ENCODE peak calls at places on chromosomes 4 and X, in ten cellular contexts. One of them, this sample, is unnamed.

GRCh38 chr4:101345271-101345595 is 2.1 kb downstream of the PPP3CA start:
- DNase-seq in SK-N-SH: peak; percentile 30
- DNase-seq in neural progenitor cell: no peak
- DNase-seq in PC-9: no peak
- DNase-seq in NB4: peak; percentile 85
- DNase-seq in mesendoderm: no peak
- DNase-seq in bronchial epithelial cell: peak; percentile 19
- DNase-seq in breast epithelium: no peak
- DNase-seq in right lobe of liver: no peak
- DNase-seq in OCI-LY7: peak; percentile 34
- DNase-seq in this sample: peak; percentile 41

GRCh38 chr4:17511950-17512795 is at the start of gene QDPR:
- DNase-seq in bronchial epithelial cell: peak; percentile 39
- DNase-seq in right lobe of liver: peak; percentile 94
- DNase-seq in OCI-LY7: peak; percentile 71
- DNase-seq in neural progenitor cell: peak; percentile 94
- DNase-seq in SK-N-SH: peak; percentile 93
- DNase-seq in NB4: peak; percentile 94
- DNase-seq in breast epithelium: peak; percentile 25
- DNase-seq in PC-9: peak; percentile 57
- DNase-seq in mesendoderm: peak; percentile 87
- DNase-seq in this sample: peak; percentile 89

GRCh38 chrX:118694628-118695027 is 32.8 kb upstream of the IL13RA1 start:
- DNase-seq in mesendoderm: no peak
- DNase-seq in breast epithelium: no peak
- DNase-seq in bronchial epithelial cell: no peak
- DNase-seq in NB4: no peak
- DNase-seq in PC-9: no peak
- DNase-seq in SK-N-SH: no peak
- DNase-seq in neural progenitor cell: no peak
- DNase-seq in right lobe of liver: no peak
- DNase-seq in OCI-LY7: no peak
- DNase-seq in this sample: no peak

GRCh38 chr4:6095023-6095817 is 77.0 kb upstream of the C4orf50 start:
- DNase-seq in mesendoderm: no peak
- DNase-seq in PC-9: no peak
- DNase-seq in breast epithelium: no peak
- DNase-seq in NB4: peak; percentile 46
- DNase-seq in SK-N-SH: no peak
- DNase-seq in OCI-LY7: no peak
- DNase-seq in bronchial epithelial cell: peak; percentile 33
- DNase-seq in right lobe of liver: no peak
- DNase-seq in neural progenitor cell: no peak
- DNase-seq in this sample: no peak

GRCh38 chr4:125368161-125368560 is 53.4 kb downstream of the FAT4 start:
- DNase-seq in SK-N-SH: peak; percentile 1
- DNase-seq in bronchial epithelial cell: peak; percentile 20
- DNase-seq in OCI-LY7: no peak
- DNase-seq in neural progenitor cell: no peak
- DNase-seq in PC-9: no peak
- DNase-seq in mesendoderm: no peak
- DNase-seq in breast epithelium: no peak
- DNase-seq in right lobe of liver: no peak
- DNase-seq in NB4: no peak
- DNase-seq in this sample: no peak

GRCh38 chr4:176309046-176309445 is 10.7 kb upstream of the SPCS3 start:
- DNase-seq in neural progenitor cell: no peak
- DNase-seq in breast epithelium: no peak
- DNase-seq in NB4: no peak
- DNase-seq in mesendoderm: no peak
- DNase-seq in SK-N-SH: no peak
- DNase-seq in bronchial epithelial cell: no peak
- DNase-seq in OCI-LY7: peak; percentile 75
- DNase-seq in PC-9: no peak
- DNase-seq in right lobe of liver: no peak
- DNase-seq in this sample: peak; percentile 87

GRCh38 chrX:129726307-129727111 is 12.3 kb upstream of the XPNPEP2 start:
- DNase-seq in NB4: peak; percentile 41
- DNase-seq in OCI-LY7: peak; percentile 23
- DNase-seq in mesendoderm: peak; percentile 76
- DNase-seq in breast epithelium: peak; percentile 24
- DNase-seq in bronchial epithelial cell: peak; percentile 53
- DNase-seq in neural progenitor cell: peak; percentile 75
- DNase-seq in PC-9: no peak
- DNase-seq in right lobe of liver: peak; percentile 63
- DNase-seq in SK-N-SH: peak; percentile 51
- DNase-seq in this sample: peak; percentile 24

GRCh38 chr4:107647591-107647990 is 72.4 kb downstream of the PAPSS1 start:
- DNase-seq in breast epithelium: no peak
- DNase-seq in right lobe of liver: no peak
- DNase-seq in neural progenitor cell: no peak
- DNase-seq in bronchial epithelial cell: no peak
- DNase-seq in SK-N-SH: no peak
- DNase-seq in NB4: no peak
- DNase-seq in PC-9: no peak
- DNase-seq in mesendoderm: no peak
- DNase-seq in OCI-LY7: no peak
- DNase-seq in this sample: no peak

GRCh38 chr4:31275906-31276305 is 555.7 kb downstream of the PCDH7 start:
- DNase-seq in bronchial epithelial cell: no peak
- DNase-seq in neural progenitor cell: no peak
- DNase-seq in mesendoderm: peak; percentile 10
- DNase-seq in right lobe of liver: no peak
- DNase-seq in OCI-LY7: no peak
- DNase-seq in SK-N-SH: no peak
- DNase-seq in breast epithelium: no peak
- DNase-seq in NB4: no peak
- DNase-seq in PC-9: no peak
- DNase-seq in this sample: no peak

GRCh38 chrX:78327370-78328048 is at the start of gene CYSLTR1:
- DNase-seq in neural progenitor cell: peak; percentile 1
- DNase-seq in SK-N-SH: no peak
- DNase-seq in PC-9: no peak
- DNase-seq in mesendoderm: no peak
- DNase-seq in NB4: peak; percentile 86
- DNase-seq in breast epithelium: no peak
- DNase-seq in OCI-LY7: peak; percentile 60
- DNase-seq in right lobe of liver: no peak
- DNase-seq in bronchial epithelial cell: no peak
- DNase-seq in this sample: peak; percentile 62

GRCh38 chr4:18390655-18391369 is 369.3 kb upstream of the LCORL start:
- DNase-seq in right lobe of liver: no peak
- DNase-seq in mesendoderm: peak; percentile 75
- DNase-seq in neural progenitor cell: no peak
- DNase-seq in NB4: peak; percentile 7
- DNase-seq in bronchial epithelial cell: peak; percentile 5
- DNase-seq in breast epithelium: no peak
- DNase-seq in SK-N-SH: no peak
- DNase-seq in PC-9: no peak
- DNase-seq in OCI-LY7: no peak
- DNase-seq in this sample: no peak

GRCh38 chrX:112738347-112739033 is 58.8 kb upstream of the LHFPL1 start:
- DNase-seq in mesendoderm: no peak
- DNase-seq in OCI-LY7: no peak
- DNase-seq in SK-N-SH: no peak
- DNase-seq in bronchial epithelial cell: no peak
- DNase-seq in PC-9: no peak
- DNase-seq in breast epithelium: no peak
- DNase-seq in NB4: no peak
- DNase-seq in neural progenitor cell: no peak
- DNase-seq in right lobe of liver: no peak
- DNase-seq in this sample: peak; percentile 14

GRCh38 chr4:139564502-139564901 is 8.5 kb upstream of the SETD7 start:
- DNase-seq in SK-N-SH: no peak
- DNase-seq in neural progenitor cell: no peak
- DNase-seq in bronchial epithelial cell: no peak
- DNase-seq in breast epithelium: no peak
- DNase-seq in right lobe of liver: no peak
- DNase-seq in mesendoderm: peak; percentile 57
- DNase-seq in OCI-LY7: peak; percentile 54
- DNase-seq in NB4: peak; percentile 30
- DNase-seq in PC-9: no peak
- DNase-seq in this sample: no peak

GRCh38 chr4:48693856-48694574 is 86.1 kb downstream of the FRYL start:
- DNase-seq in neural progenitor cell: peak; percentile 21
- DNase-seq in OCI-LY7: no peak
- DNase-seq in bronchial epithelial cell: no peak
- DNase-seq in right lobe of liver: no peak
- DNase-seq in breast epithelium: no peak
- DNase-seq in PC-9: no peak
- DNase-seq in mesendoderm: peak; percentile 78
- DNase-seq in NB4: no peak
- DNase-seq in SK-N-SH: no peak
- DNase-seq in this sample: no peak
- H3K4me3 ChIP-seq in neural progenitor cell: no peak overlapping the region
- H3K4me3 ChIP-seq in OCI-LY7: no peak overlapping the region
- H3K4me3 ChIP-seq in bronchial epithelial cell: no peak overlapping the region
- H3K4me3 ChIP-seq in right lobe of liver: no peak overlapping the region
- H3K4me3 ChIP-seq in breast epithelium: no peak overlapping the region
- H3K4me3 ChIP-seq in PC-9: no peak overlapping the region
- H3K4me3 ChIP-seq in mesendoderm: no peak overlapping the region
- H3K4me3 ChIP-seq in NB4: no peak overlapping the region
- H3K4me3 ChIP-seq in SK-N-SH: no peak overlapping the region
- H3K4me3 ChIP-seq in this sample: no peak overlapping the region

DNA sequence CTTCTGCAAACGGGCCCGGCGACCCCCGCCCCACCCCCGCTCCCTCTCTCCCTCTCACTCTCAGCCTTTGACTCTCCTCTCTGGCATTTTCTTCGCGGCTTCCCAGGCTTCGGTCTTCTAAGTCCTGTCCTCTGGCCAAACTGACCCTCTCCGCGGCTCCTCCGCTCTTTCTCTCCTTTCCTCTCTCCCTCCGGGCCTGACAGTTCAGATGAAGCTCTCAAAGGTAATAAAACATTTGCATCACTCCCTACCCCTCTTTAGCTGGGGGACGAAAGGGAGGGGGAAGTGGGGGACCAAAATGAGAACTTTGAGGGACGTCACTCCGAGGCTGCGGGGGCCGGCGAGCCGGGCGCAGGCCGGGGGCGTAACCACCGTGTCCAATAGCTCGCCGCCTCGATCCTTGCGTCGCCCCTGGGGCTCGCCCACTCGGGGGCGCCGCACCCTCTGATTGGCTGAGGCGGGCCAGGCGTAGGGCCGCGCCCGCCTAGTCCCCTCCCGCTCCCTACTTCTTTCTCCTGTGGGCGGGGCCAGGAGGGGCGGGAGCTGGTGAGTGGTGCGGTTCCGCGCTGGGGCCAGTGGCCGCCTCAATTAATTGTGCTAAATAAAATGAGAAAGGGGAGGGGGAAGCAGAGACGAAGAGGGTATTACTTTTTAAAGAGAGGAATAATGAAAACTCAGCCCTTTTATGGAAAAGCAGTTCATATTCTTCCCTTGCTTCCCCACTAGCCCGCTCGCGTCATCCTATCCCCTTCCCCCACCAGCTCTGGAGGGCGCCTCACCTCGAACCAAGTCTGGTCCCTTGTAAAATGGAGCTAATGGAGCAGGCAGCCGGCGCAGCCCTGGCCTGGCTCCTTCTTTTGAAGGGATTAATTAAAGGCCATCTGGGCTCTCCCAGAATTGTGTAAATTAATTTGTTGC is at the start of gene NKX6-1:
- DNase-seq in SK-N-SH: peak; percentile 92
- DNase-seq in bronchial epithelial cell: peak; percentile 15
- DNase-seq in mesendoderm: peak; percentile 96
- DNase-seq in OCI-LY7: no peak
- DNase-seq in right lobe of liver: no peak
- DNase-seq in breast epithelium: peak; percentile 51
- DNase-seq in PC-9: peak; percentile 62
- DNase-seq in neural progenitor cell: peak; percentile 99
- DNase-seq in NB4: no peak
- DNase-seq in this sample: no peak
- H3K4me3 ChIP-seq in SK-N-SH: peak within 1 kb of the TSS; percentile 15
- H3K4me3 ChIP-seq in bronchial epithelial cell: peak within 1 kb of the TSS; percentile 9
- H3K4me3 ChIP-seq in mesendoderm: peak within 1 kb of the TSS; percentile 60
- H3K4me3 ChIP-seq in OCI-LY7: no peak within 1 kb of the TSS
- H3K4me3 ChIP-seq in right lobe of liver: peak within 1 kb of the TSS; percentile 12
- H3K4me3 ChIP-seq in breast epithelium: peak within 1 kb of the TSS; percentile 71
- H3K4me3 ChIP-seq in PC-9: peak within 1 kb of the TSS; percentile 63
- H3K4me3 ChIP-seq in neural progenitor cell: peak within 1 kb of the TSS; percentile 60
- H3K4me3 ChIP-seq in NB4: no peak within 1 kb of the TSS
- H3K4me3 ChIP-seq in this sample: peak within 1 kb of the TSS; percentile 4

GRCh38 chr4:153079824-153080486 is 124.3 kb upstream of the TRIM2 start:
- DNase-seq in mesendoderm: no peak
- DNase-seq in SK-N-SH: no peak
- DNase-seq in PC-9: no peak
- DNase-seq in right lobe of liver: no peak
- DNase-seq in breast epithelium: no peak
- DNase-seq in OCI-LY7: no peak
- DNase-seq in neural progenitor cell: no peak
- DNase-seq in NB4: no peak
- DNase-seq in bronchial epithelial cell: no peak
- DNase-seq in this sample: no peak
- H3K4me3 ChIP-seq in mesendoderm: no peak overlapping the region
- H3K4me3 ChIP-seq in SK-N-SH: no peak overlapping the region
- H3K4me3 ChIP-seq in PC-9: no peak overlapping the region
- H3K4me3 ChIP-seq in right lobe of liver: no peak overlapping the region
- H3K4me3 ChIP-seq in breast epithelium: no peak overlapping the region
- H3K4me3 ChIP-seq in OCI-LY7: no peak overlapping the region
- H3K4me3 ChIP-seq in neural progenitor cell: no peak overlapping the region
- H3K4me3 ChIP-seq in NB4: no peak overlapping the region
- H3K4me3 ChIP-seq in bronchial epithelial cell: no peak overlapping the region
- H3K4me3 ChIP-seq in this sample: no peak overlapping the region

DNA sequence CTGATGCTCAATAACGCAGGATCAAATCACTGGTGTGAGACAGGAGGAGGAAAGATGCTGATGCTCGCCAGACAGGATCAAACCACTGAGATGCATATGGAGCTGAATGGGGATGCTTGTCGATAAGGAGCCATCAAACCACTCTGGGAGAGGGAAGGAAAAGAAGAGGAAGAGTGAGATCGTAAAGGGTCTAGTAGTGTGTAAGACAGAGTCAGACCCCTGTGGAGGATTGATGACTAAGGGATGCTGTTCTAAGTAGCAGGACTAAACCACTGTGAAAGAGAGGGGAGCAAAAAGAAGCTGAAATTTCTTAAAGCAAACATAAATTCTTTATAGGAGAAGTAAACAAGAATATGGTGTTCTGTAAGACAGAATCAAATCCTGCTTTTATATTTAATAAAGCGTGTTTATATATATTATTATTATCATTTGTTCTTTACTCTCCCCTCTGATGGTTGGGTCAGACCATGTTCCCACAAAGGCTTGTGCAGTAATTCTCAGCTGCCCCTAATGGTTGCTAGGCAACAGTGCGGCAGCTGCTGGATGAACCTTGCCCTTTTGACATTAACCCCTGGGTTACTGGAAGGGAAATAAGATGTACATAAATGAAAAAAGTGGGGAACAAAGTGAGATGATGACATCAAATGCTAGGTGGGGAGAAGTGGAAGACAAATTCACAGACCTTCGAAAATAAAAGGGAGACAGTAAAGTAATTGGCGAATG is 432.4 kb upstream of the FGF16 start:
- DNase-seq in NB4: peak; percentile 20
- DNase-seq in OCI-LY7: peak; percentile 57
- DNase-seq in right lobe of liver: no peak
- DNase-seq in SK-N-SH: peak; percentile 11
- DNase-seq in mesendoderm: peak; percentile 92
- DNase-seq in PC-9: no peak
- DNase-seq in neural progenitor cell: peak; percentile 92
- DNase-seq in bronchial epithelial cell: no peak
- DNase-seq in breast epithelium: no peak
- DNase-seq in this sample: peak; percentile 0
- H3K4me3 ChIP-seq in NB4: no peak overlapping the region
- H3K4me3 ChIP-seq in OCI-LY7: peak overlapping the region; percentile 41
- H3K4me3 ChIP-seq in right lobe of liver: no peak overlapping the region
- H3K4me3 ChIP-seq in SK-N-SH: no peak overlapping the region
- H3K4me3 ChIP-seq in mesendoderm: no peak overlapping the region
- H3K4me3 ChIP-seq in PC-9: no peak overlapping the region
- H3K4me3 ChIP-seq in neural progenitor cell: peak overlapping the region; percentile 42
- H3K4me3 ChIP-seq in bronchial epithelial cell: no peak overlapping the region
- H3K4me3 ChIP-seq in breast epithelium: no peak overlapping the region
- H3K4me3 ChIP-seq in this sample: no peak overlapping the region